ENCODE peak calls at places on chromosome 22, in nine cellular contexts. T, M, A, R, W, U, Z, N and K are unnamed samples.
A peak's percentile ranks its signal among the peaks of the same experiment; 100 is the strongest.

GRCh38 chr22:49235463-49236300 is 592.0 kb downstream of the BRD1 start:
- DNase-seq in T (no peak), M (no peak), A (no peak), R (no peak), W (peak; percentile 29), U (no peak), Z (no peak), N (no peak), K (peak; percentile 1)

GRCh38 chr22:43002198-43002577 is 12.8 kb downstream of the PACSIN2 start:
- DNase-seq in T (no peak), M (no peak), A (no peak), R (peak; percentile 79), W (peak; percentile 42), U (peak; percentile 72), Z (peak; percentile 81), N (peak; percentile 52), K (no peak)

GRCh38 chr22:27918351-27919221 is 470 bp downstream of the PITPNB start:
- DNase-seq in T (no peak), M (peak; percentile 59), A (peak; percentile 83), R (peak; percentile 59), W (peak; percentile 41), U (peak; percentile 63), Z (peak; percentile 64), N (peak; percentile 68), K (peak; percentile 65)

GRCh38 chr22:49480340-49480739 is 347.3 kb downstream of the BRD1 start:
- DNase-seq in T (no peak), M (no peak), A (no peak), R (no peak), W (no peak), U (no peak), Z (no peak), N (no peak), K (no peak)

GRCh38 chr22:49422668-49423067 is 405.0 kb downstream of the BRD1 start:
- DNase-seq in T (no peak), M (no peak), A (no peak), R (no peak), W (no peak), U (no peak), Z (no peak), N (no peak), K (no peak)

GRCh38 chr22:44493206-44493605 is 4.8 kb downstream of the RTL6 start:
- DNase-seq in T (no peak), M (no peak), A (no peak), R (no peak), W (no peak), U (no peak), Z (no peak), N (no peak), K (no peak)

GRCh38 chr22:36325163-36326031 is 62.4 kb downstream of the MYH9 start:
- DNase-seq in T (no peak), M (no peak), A (peak; percentile 86), R (peak; percentile 93), W (no peak), U (peak; percentile 64), Z (peak; percentile 89), N (peak; percentile 80), K (peak; percentile 61)

GRCh38 chr22:23285236-23285635 is 104.9 kb downstream of the BCR start:
- DNase-seq in T (no peak), M (no peak), A (no peak), R (no peak), W (no peak), U (no peak), Z (no peak), N (no peak), K (no peak)

GRCh38 chr22:37639771-37640590 is 512 bp downstream of the SH3BP1 start:
- DNase-seq in T (no peak), M (no peak), A (no peak), R (no peak), W (no peak), U (no peak), Z (peak; percentile 42), N (no peak), K (no peak)

GRCh38 chr22:37636186-37636948 is 3.1 kb upstream of the SH3BP1 start:
- DNase-seq in T (no peak), M (no peak), A (no peak), R (peak; percentile 84), W (no peak), U (no peak), Z (no peak), N (no peak), K (no peak)

GRCh38 chr22:37639070-37639760 is at the start of gene SH3BP1:
- DNase-seq in T (no peak), M (no peak), A (peak; percentile 82), R (peak; percentile 53), W (no peak), U (no peak), Z (peak; percentile 32), N (no peak), K (no peak)

GRCh38 chr22:37636949-37637273 is 2.6 kb upstream of the SH3BP1 start:
- DNase-seq in T (no peak), M (no peak), A (no peak), R (no peak), W (no peak), U (no peak), Z (no peak), N (no peak), K (no peak)

DNA sequence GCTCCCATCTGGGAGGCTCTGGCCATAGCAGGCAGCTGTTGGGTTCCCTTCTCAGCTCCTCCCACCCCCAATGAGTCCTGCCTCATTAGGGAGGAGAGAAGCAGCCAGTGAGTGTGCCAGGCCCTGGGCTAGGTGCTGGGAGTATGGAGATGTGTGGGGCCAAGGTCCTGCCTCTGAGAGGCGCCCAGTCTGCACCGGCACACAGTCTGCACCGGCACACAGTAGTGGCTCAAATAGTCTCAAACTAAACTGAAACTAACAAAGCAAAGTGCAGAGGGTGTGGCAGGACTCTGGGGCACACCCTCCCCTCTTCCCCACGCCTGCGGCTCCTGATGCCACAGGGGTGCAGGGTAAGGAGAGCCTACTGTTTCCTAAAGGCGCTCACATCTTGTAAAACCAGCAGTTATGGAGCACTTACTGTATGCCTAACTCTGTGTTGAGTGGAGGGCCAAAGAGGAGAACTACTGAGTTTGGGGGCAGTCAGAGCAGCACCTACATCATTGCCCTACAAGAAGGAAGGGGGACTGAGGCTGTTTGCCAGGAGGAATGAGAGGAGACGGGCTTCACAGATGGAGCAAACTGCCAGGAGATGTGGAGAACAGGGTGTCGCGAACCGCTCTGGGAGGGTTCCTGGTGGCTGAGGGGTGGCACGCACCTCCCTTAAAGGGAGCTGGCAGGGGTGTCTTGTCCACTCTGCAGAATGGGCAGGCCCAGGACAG is 959 bp upstream of the SH3BP1 start:
- DNase-seq in T (no peak), M (no peak), A (no peak), R (no peak), W (no peak), U (no peak), Z (no peak), N (no peak), K (no peak)
- H3K4me1 ChIP-seq in T (peaks cover 100% of the 10 kb centered on the region), M (peaks cover 47% of the 10 kb centered on the region), A (peaks cover 57% of the 10 kb centered on the region), R (peaks cover 28% of the 10 kb centered on the region), W (peaks cover 10% of the 10 kb centered on the region), U (peaks cover 14% of the 10 kb centered on the region), Z (peaks cover 25% of the 10 kb centered on the region), N (peaks cover 38% of the 10 kb centered on the region), K (peaks cover 46% of the 10 kb centered on the region)

GRCh38 chr22:26570126-26570525 is 19.8 kb downstream of the TPST2 start:
- DNase-seq in T (no peak), M (no peak), A (no peak), R (no peak), W (no peak), U (no peak), Z (no peak), N (no peak), K (peak; percentile 85)

GRCh38 chr22:26573026-26573662 is 16.8 kb downstream of the TPST2 start:
- DNase-seq in T (no peak), M (no peak), A (peak; percentile 75), R (peak; percentile 71), W (no peak), U (peak; percentile 93), Z (no peak), N (peak; percentile 22), K (no peak)

GRCh38 chr22:26568207-26568706 is 21.7 kb downstream of the TPST2 start:
- DNase-seq in T (no peak), M (no peak), A (no peak), R (no peak), W (no peak), U (peak; percentile 57), Z (peak; percentile 97), N (no peak), K (no peak)

GRCh38 chr22:26574001-26574723 is 15.8 kb downstream of the TPST2 start:
- DNase-seq in T (no peak), M (no peak), A (no peak), R (no peak), W (no peak), U (no peak), Z (no peak), N (no peak), K (no peak)

DNA sequence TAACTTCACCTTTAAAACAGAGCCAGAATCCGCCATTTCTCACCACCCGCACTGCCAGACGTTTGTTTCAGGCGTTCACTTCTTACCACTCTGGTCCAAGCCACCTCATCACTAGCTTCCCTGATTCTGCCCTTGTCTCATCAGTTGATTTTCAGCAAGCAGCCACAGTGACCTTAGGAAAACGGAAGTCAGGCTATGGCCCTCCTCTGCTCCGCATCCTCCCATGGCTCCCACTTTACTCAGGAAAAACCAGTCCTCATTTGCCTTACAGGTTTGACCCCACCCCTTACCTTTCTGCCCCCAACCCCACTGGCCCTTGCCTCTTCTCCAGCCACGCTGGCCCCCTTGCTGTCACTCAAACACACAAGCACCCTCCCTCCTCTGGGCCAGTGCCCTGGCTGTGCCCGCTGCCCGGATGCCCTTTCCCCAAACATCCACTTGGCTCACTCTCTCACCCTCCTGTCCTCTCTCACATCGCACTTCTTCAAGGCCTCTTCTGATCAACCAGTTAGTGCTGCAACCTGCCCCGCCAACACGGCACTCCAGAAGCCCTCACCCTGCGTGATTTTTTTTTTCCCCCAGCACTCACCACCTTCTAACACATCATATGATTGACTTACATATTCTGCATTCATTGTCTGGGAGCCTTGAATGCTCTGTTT is 18.9 kb downstream of the TPST2 start:
- DNase-seq in T (no peak), M (no peak), A (no peak), R (no peak), W (no peak), U (no peak), Z (no peak), N (no peak), K (no peak)
- H3K27ac ChIP-seq in T (no peak overlapping the region), M (no peak overlapping the region), A (no peak overlapping the region), R (no peak overlapping the region), W (no peak overlapping the region), U (no peak overlapping the region), Z (no peak overlapping the region), N (no peak overlapping the region), K (no peak overlapping the region)

DNA sequence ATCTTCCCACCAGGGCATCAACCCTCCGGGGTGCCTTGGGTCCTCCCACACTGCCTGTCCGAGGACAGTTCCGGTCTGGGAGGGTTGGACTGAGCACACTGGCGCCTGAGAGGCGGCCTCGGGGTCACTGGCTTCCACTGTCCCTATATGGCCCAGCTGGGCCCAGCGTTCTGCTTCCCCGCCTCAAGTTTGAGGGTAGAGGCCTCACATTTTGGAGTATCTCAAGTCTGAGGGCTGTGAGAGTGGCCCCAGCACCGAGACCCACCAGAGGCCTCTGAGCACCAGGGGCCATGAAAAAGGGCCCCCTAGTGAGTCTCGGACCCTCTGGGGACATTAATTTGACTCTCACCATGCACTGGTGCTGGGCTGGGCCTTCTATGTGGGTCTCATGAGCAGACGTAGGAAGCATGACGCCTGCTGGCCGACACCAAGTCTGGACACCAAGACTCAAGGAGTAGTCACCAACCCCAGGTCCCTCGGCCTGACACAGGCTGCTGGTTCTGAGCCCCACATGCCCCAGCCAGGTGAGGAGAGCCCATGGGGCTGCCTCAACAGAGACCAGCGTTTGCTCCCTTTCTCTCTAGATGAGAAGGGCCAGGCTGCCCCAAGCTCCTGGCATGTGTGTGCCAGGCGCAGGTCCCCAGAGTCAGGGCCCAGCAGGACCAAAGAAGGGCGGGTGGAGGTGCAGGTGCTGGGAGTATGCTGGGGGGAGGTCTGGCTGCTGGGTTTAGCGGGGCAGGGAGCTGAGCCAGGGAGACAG is 27.5 kb downstream of the ARVCF start:
- DNase-seq in T (no peak), M (no peak), A (no peak), R (no peak), W (no peak), U (no peak), Z (no peak), N (no peak), K (no peak)
- H3K4me1 ChIP-seq in T (peaks cover 61% of the 10 kb centered on the region), M (peaks cover 25% of the 10 kb centered on the region), A (peaks cover 10% of the 10 kb centered on the region), R (no peaks in the 10 kb centered on the region), W (peaks cover 13% of the 10 kb centered on the region), U (peaks cover 19% of the 10 kb centered on the region), Z (peaks cover 27% of the 10 kb centered on the region), N (peaks cover 23% of the 10 kb centered on the region), K (peaks cover 8% of the 10 kb centered on the region)

GRCh38 chr22:46791201-46791731 is 28.8 kb downstream of the TBC1D22A start:
- DNase-seq in T (no peak), M (peak; percentile 69), A (no peak), R (peak; percentile 59), W (no peak), U (peak; percentile 42), Z (no peak), N (peak; percentile 91), K (no peak)
- H3K27ac ChIP-seq in T (peak overlapping the region; percentile 70), M (peak overlapping the region; percentile 52), A (peak overlapping the region; percentile 68), R (no peak overlapping the region), W (no peak overlapping the region), U (peak overlapping the region; percentile 76), Z (no peak overlapping the region), N (peak overlapping the region; percentile 91), K (no peak overlapping the region)